ENCODE peak calls at places on chromosomes 7 and 10, in four cellular contexts. One of them, this sample, is unnamed.

GRCh38 chr10:49542353-49542752 is 3.4 kb upstream of the ERCC6 start:
- DNase-seq in SK-N-SH: no peak
- DNase-seq in HepG2: no peak
- DNase-seq in GM12878: no peak
- DNase-seq in this sample: no peak

GRCh38 chr10:74272288-74272687 is 121.3 kb downstream of the ADK start:
- DNase-seq in SK-N-SH: no peak
- DNase-seq in HepG2: no peak
- DNase-seq in GM12878: no peak
- DNase-seq in this sample: no peak

GRCh38 chr10:124079864-124080263 is 13.5 kb downstream of the CHST15 start:
- DNase-seq in SK-N-SH: no peak
- DNase-seq in HepG2: no peak
- DNase-seq in GM12878: no peak
- DNase-seq in this sample: no peak

GRCh38 chr7:477626-478220 is 41.9 kb downstream of the PDGFA start:
- DNase-seq in SK-N-SH: no peak
- DNase-seq in HepG2: no peak
- DNase-seq in GM12878: no peak
- DNase-seq in this sample: peak

GRCh38 chr10:77546048-77546447 is 91.6 kb downstream of the KCNMA1 start:
- DNase-seq in SK-N-SH: no peak
- DNase-seq in HepG2: no peak
- DNase-seq in GM12878: no peak
- DNase-seq in this sample: no peak

GRCh38 chr7:147400926-147401325 is 1189.6 kb upstream of the C7orf33 start:
- DNase-seq in SK-N-SH: no peak
- DNase-seq in HepG2: no peak
- DNase-seq in GM12878: no peak
- DNase-seq in this sample: no peak

GRCh38 chr7:22576941-22577927 is 77.2 kb upstream of the STEAP1B start:
- DNase-seq in SK-N-SH: no peak
- DNase-seq in HepG2: no peak
- DNase-seq in GM12878: no peak
- DNase-seq in this sample: peak

GRCh38 chr10:74681917-74682627 is 144.3 kb upstream of the KAT6B start:
- DNase-seq in SK-N-SH: no peak
- DNase-seq in HepG2: no peak
- DNase-seq in GM12878: no peak
- DNase-seq in this sample: peak

GRCh38 chr10:23310443-23310842 is 34.2 kb downstream of the C10orf67 start:
- DNase-seq in SK-N-SH: no peak
- DNase-seq in HepG2: no peak
- DNase-seq in GM12878: no peak
- DNase-seq in this sample: no peak

GRCh38 chr7:6433814-6434630 is 13.7 kb downstream of the DAGLB start:
- DNase-seq in SK-N-SH: no peak
- DNase-seq in HepG2: no peak
- DNase-seq in GM12878: no peak
- DNase-seq in this sample: no peak

GRCh38 chr10:110859947-110860376 is 11.8 kb upstream of the PDCD4 start:
- DNase-seq in SK-N-SH: no peak
- DNase-seq in HepG2: no peak
- DNase-seq in GM12878: no peak
- DNase-seq in this sample: peak

GRCh38 chr10:60644436-60645130 is 133.7 kb upstream of the CDK1 start:
- DNase-seq in SK-N-SH: no peak
- DNase-seq in HepG2: no peak
- DNase-seq in GM12878: no peak
- DNase-seq in this sample: no peak

GRCh38 chr7:154913645-154914579 is 89.0 kb downstream of the PAXIP1 start:
- DNase-seq in SK-N-SH: peak
- DNase-seq in HepG2: peak
- DNase-seq in GM12878: no peak
- DNase-seq in this sample: peak

GRCh38 chr10:94613-95012 is 40.6 kb upstream of the ZMYND11 start:
- DNase-seq in SK-N-SH: no peak
- DNase-seq in HepG2: no peak
- DNase-seq in GM12878: no peak
- DNase-seq in this sample: no peak

GRCh38 chr10:75062191-75062849 is 49.1 kb upstream of the SAMD8 start:
- DNase-seq in SK-N-SH: peak
- DNase-seq in HepG2: no peak
- DNase-seq in GM12878: no peak
- DNase-seq in this sample: peak

GRCh38 chr7:24665564-24666294 is 91.5 kb downstream of the GSDME start:
- DNase-seq in SK-N-SH: peak
- DNase-seq in HepG2: peak
- DNase-seq in GM12878: peak
- DNase-seq in this sample: peak

GRCh38 chr7:123573896-123574467 is 16.4 kb upstream of the NDUFA5 start:
- DNase-seq in SK-N-SH: no peak
- DNase-seq in HepG2: no peak
- DNase-seq in GM12878: no peak
- DNase-seq in this sample: no peak

GRCh38 chr7:84811427-84811826 is 375.4 kb downstream of the SEMA3D start:
- DNase-seq in SK-N-SH: no peak
- DNase-seq in HepG2: no peak
- DNase-seq in GM12878: no peak
- DNase-seq in this sample: no peak

GRCh38 chr10:31118561-31118960 is 86.9 kb upstream of the ZNF438 start:
- DNase-seq in SK-N-SH: no peak
- DNase-seq in HepG2: no peak
- DNase-seq in GM12878: no peak
- DNase-seq in this sample: peak

GRCh38 chr10:48306870-48307531 is 524 bp downstream of the MAPK8 start:
- DNase-seq in SK-N-SH: peak
- DNase-seq in HepG2: peak
- DNase-seq in GM12878: no peak
- DNase-seq in this sample: peak

GRCh38 chr10:3045471-3046209 is 21.7 kb upstream of the PFKP start:
- DNase-seq in SK-N-SH: peak
- DNase-seq in HepG2: peak
- DNase-seq in GM12878: no peak
- DNase-seq in this sample: peak

GRCh38 chr7:110356438-110356837 is 734.5 kb upstream of the LRRN3 start:
- DNase-seq in SK-N-SH: no peak
- DNase-seq in HepG2: no peak
- DNase-seq in GM12878: no peak
- DNase-seq in this sample: no peak

GRCh38 chr10:102229810-102230263 is 3.7 kb downstream of the ELOVL3 start:
- DNase-seq in SK-N-SH: peak
- DNase-seq in HepG2: peak
- DNase-seq in GM12878: peak
- DNase-seq in this sample: peak

GRCh38 chr10:4066581-4067403 is 281.8 kb upstream of the KLF6 start:
- DNase-seq in SK-N-SH: peak
- DNase-seq in HepG2: no peak
- DNase-seq in GM12878: no peak
- DNase-seq in this sample: no peak

GRCh38 chr10:76033457-76034196 is 602.2 kb downstream of the LRMDA start:
- DNase-seq in SK-N-SH: no peak
- DNase-seq in HepG2: peak
- DNase-seq in GM12878: peak
- DNase-seq in this sample: peak

GRCh38 chr10:101124933-101125332 is 6.2 kb upstream of the TLX1 start:
- DNase-seq in SK-N-SH: no peak
- DNase-seq in HepG2: no peak
- DNase-seq in GM12878: no peak
- DNase-seq in this sample: no peak

GRCh38 chr7:131544449-131545425 is 11.7 kb downstream of the PODXL start:
- DNase-seq in SK-N-SH: peak
- DNase-seq in HepG2: peak
- DNase-seq in GM12878: no peak
- DNase-seq in this sample: peak

GRCh38 chr7:4472739-4473138 is 209.4 kb upstream of the FOXK1 start:
- DNase-seq in SK-N-SH: no peak
- DNase-seq in HepG2: no peak
- DNase-seq in GM12878: no peak
- DNase-seq in this sample: no peak

GRCh38 chr7:122340427-122340826 is 35.9 kb upstream of the FEZF1 start:
- DNase-seq in SK-N-SH: no peak
- DNase-seq in HepG2: no peak
- DNase-seq in GM12878: no peak
- DNase-seq in this sample: no peak

GRCh38 chr10:30579554-30579953 is 50.0 kb downstream of the LYZL2 start:
- DNase-seq in SK-N-SH: no peak
- DNase-seq in HepG2: no peak
- DNase-seq in GM12878: no peak
- DNase-seq in this sample: no peak

GRCh38 chr7:33757563-33758165 is 147.7 kb upstream of the BMPER start:
- DNase-seq in SK-N-SH: peak
- DNase-seq in HepG2: peak
- DNase-seq in GM12878: no peak
- DNase-seq in this sample: peak

DNA sequence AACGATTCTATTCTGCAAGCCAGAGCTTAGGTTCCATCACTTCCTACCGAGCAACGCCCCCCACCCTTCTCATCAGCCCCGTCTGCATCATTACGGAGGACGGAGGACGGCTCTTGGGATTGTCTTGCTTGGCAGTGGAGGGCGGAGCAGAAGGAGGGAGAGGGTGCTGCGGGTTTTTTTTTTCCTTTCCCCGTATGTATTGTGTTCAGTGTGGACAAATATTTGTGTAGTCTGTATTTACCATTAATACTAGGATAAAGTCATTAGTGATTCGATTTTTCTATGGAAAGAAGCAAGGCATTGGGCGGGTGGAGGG is 125.1 kb downstream of the CLEC2L start:
- DNase-seq in SK-N-SH: no peak
- DNase-seq in HepG2: no peak
- DNase-seq in GM12878: no peak
- DNase-seq in this sample: no peak
- TF ChIP-seq MXI1 in SK-N-SH: no peak
- TF ChIP-seq MXI1 in HepG2: no peak
- TF ChIP-seq MXI1 in GM12878: no peak
- TF ChIP-seq MXI1 in this sample: no peak

GRCh38 chr7:16916111-16916639 is 34.4 kb upstream of the AGR3 start:
- DNase-seq in SK-N-SH: no peak
- DNase-seq in HepG2: no peak
- DNase-seq in GM12878: no peak
- DNase-seq in this sample: peak
- TF ChIP-seq MXI1 in SK-N-SH: no peak
- TF ChIP-seq MXI1 in HepG2: no peak
- TF ChIP-seq MXI1 in GM12878: no peak
- TF ChIP-seq MXI1 in this sample: no peak

GRCh38 chr7:150947761-150948680 is 30.1 kb downstream of the KCNH2 start:
- DNase-seq in SK-N-SH: peak
- DNase-seq in HepG2: no peak
- DNase-seq in GM12878: no peak
- DNase-seq in this sample: no peak
- TF ChIP-seq MXI1 in SK-N-SH: no peak
- TF ChIP-seq MXI1 in HepG2: no peak
- TF ChIP-seq MXI1 in GM12878: no peak
- TF ChIP-seq MXI1 in this sample: no peak

GRCh38 chr10:88911851-88912250 is 31.8 kb downstream of the STAMBPL1 start:
- DNase-seq in SK-N-SH: no peak
- DNase-seq in HepG2: no peak
- DNase-seq in GM12878: no peak
- DNase-seq in this sample: no peak

GRCh38 chr10:88911121-88911520 is 31.1 kb downstream of the STAMBPL1 start:
- DNase-seq in SK-N-SH: no peak
- DNase-seq in HepG2: no peak
- DNase-seq in GM12878: no peak
- DNase-seq in this sample: no peak

GRCh38 chr10:88915781-88916180 is 35.7 kb downstream of the STAMBPL1 start:
- DNase-seq in SK-N-SH: no peak
- DNase-seq in HepG2: no peak
- DNase-seq in GM12878: no peak
- DNase-seq in this sample: no peak

GRCh38 chr10:88913803-88914202 is 33.8 kb downstream of the STAMBPL1 start:
- DNase-seq in SK-N-SH: peak
- DNase-seq in HepG2: no peak
- DNase-seq in GM12878: no peak
- DNase-seq in this sample: no peak

DNA sequence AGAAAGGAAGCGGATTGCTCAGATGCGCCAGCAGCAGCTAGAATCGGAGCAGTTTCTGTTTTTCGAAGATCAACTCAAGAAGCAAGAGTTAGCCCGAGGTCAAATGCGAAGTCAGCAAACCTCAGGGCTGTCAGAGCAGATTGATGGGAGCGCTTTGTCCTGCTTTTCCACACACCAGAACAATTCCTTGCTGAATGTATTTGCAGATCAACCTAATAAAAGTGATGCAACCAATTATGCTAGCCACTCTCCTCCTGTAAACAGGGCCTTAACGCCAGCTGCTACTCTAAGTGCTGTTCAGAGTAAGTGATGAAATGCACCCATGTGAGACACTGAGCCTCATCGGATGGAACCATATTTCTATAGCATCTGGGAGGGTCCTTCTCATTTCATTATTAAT is 33.1 kb downstream of the STAMBPL1 start:
- DNase-seq in SK-N-SH: peak
- DNase-seq in HepG2: no peak
- DNase-seq in GM12878: no peak
- DNase-seq in this sample: peak
- TF ChIP-seq MXI1 in SK-N-SH: no peak
- TF ChIP-seq MXI1 in HepG2: no peak
- TF ChIP-seq MXI1 in GM12878: no peak
- TF ChIP-seq MXI1 in this sample: no peak

GRCh38 chr10:93461807-93462178 is 20.3 kb downstream of the MYOF start:
- DNase-seq in SK-N-SH: no peak
- DNase-seq in HepG2: no peak
- DNase-seq in GM12878: no peak
- DNase-seq in this sample: peak
- TF ChIP-seq MXI1 in SK-N-SH: no peak
- TF ChIP-seq MXI1 in HepG2: no peak
- TF ChIP-seq MXI1 in GM12878: no peak
- TF ChIP-seq MXI1 in this sample: no peak

DNA sequence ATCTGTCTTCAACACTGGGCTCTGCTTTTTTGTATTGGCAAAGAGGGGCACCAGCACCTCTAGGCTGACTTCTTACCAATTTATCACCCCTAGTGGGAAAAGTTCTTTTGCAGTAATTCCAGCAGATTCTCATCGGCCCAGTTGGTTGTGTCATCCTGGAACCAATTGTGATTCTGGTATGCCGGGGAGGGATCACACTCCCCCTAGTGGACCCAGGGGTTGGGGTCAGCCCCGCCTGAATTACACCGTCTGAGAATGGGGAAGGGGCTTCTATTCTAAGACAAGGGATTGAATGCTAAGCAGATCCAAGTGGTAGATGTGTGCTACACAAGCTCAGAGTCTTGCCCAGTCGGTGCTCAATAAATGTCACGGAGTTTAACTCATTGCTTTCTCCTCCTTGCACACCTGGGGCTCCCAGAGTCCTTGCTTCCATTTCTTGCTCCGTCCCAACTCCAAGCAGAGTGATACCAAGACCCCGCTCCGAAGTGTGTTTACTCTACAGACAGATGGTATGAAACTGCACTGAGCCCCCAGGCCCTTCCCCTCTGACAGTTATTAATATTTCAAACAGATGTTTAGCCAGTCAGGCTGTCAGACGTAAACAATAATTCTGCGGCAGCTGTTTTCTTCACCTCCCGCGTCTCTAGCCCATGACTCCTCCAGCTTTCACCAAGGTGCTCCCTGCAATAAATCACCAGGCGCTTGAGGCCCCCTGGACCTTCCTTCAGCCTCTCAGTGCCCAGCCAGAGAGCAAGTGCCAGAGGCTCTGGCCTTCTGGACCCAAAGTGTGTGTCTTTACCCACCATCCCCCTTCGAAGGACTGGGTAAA is 71.8 kb downstream of the C10orf105 start:
- DNase-seq in SK-N-SH: peak
- DNase-seq in HepG2: peak
- DNase-seq in GM12878: no peak
- DNase-seq in this sample: no peak
- TF ChIP-seq MXI1 in SK-N-SH: no peak
- TF ChIP-seq MXI1 in HepG2: no peak
- TF ChIP-seq MXI1 in GM12878: no peak
- TF ChIP-seq MXI1 in this sample: no peak

This sample was measured in IMR-90.